ENCODE peak calls at places on chromosomes 13 and 19, in seven cellular contexts. O is fibroblast of lung; Y is transverse colon; I is pancreas; T is thoracic aorta; S is mucosa of descending colon; N is CD8-positive, alpha-beta T cell. P is an unnamed sample.

GRCh38 chr13:112056284-112056727 is 10.6 kb upstream of the SOX1 start:
- DNase-seq in O (no peak), Y (no peak), I (no peak), T (no peak), S (no peak), N (no peak), P (no peak)

GRCh38 chr13:89688908-89689307 is 1658.6 kb upstream of the MIR17HG start:
- DNase-seq in O (peak; percentile 6), Y (no peak), I (no peak), T (no peak), S (no peak), N (no peak), P (peak; percentile 46)

GRCh38 chr13:30026093-30026492 is 175.7 kb upstream of the UBL3 start:
- DNase-seq in O (peak; percentile 91), Y (no peak), I (no peak), T (no peak), S (no peak), N (no peak), P (no peak)

GRCh38 chr19:31351212-31352193 is 2.3 kb upstream of the TSHZ3 start:
- DNase-seq in O (peak; percentile 74), Y (peak; percentile 31), I (peak; percentile 44), T (no peak), S (peak; percentile 50), N (no peak), P (peak; percentile 73)

GRCh38 chr13:112725346-112726017 is 35.6 kb downstream of the ATP11A start:
- DNase-seq in O (peak; percentile 58), Y (no peak), I (no peak), T (no peak), S (no peak), N (no peak), P (peak; percentile 66)

GRCh38 chr13:22499919-22500318 is 680.9 kb upstream of the SGCG start:
- DNase-seq in O (no peak), Y (no peak), I (no peak), T (no peak), S (no peak), N (no peak), P (no peak)

GRCh38 chr13:64414381-64414780 is 2815.8 kb downstream of the PCDH9 start:
- DNase-seq in O (no peak), Y (no peak), I (no peak), T (no peak), S (no peak), N (no peak), P (no peak)

GRCh38 chr13:23570099-23570926 is at the start of gene TNFRSF19:
- DNase-seq in O (peak; percentile 92), Y (no peak), I (no peak), T (no peak), S (no peak), N (no peak), P (no peak)

GRCh38 chr19:50551034-50551712 is 17.1 kb downstream of the LRRC4B start:
- DNase-seq in O (no peak), Y (no peak), I (no peak), T (no peak), S (no peak), N (no peak), P (no peak)

GRCh38 chr19:58409010-58409790 is 751 bp downstream of the ZNF584 start:
- DNase-seq in O (no peak), Y (no peak), I (no peak), T (no peak), S (no peak), N (no peak), P (peak; percentile 73)

GRCh38 chr13:100347941-100348340 is 240.6 kb downstream of the GGACT start:
- DNase-seq in O (peak; percentile 56), Y (no peak), I (no peak), T (no peak), S (no peak), N (no peak), P (no peak)

GRCh38 chr13:25088562-25089221 is 7.2 kb upstream of the PABPC3 start:
- DNase-seq in O (no peak), Y (no peak), I (no peak), T (no peak), S (no peak), N (no peak), P (no peak)

GRCh38 chr13:25911020-25911419 is 140.8 kb downstream of the SHISA2 start:
- DNase-seq in O (no peak), Y (no peak), I (no peak), T (no peak), S (no peak), N (no peak), P (no peak)

GRCh38 chr19:55245236-55245904 is 13.4 kb downstream of the PPP6R1 start:
- DNase-seq in O (no peak), Y (no peak), I (no peak), T (no peak), S (peak; percentile 13), N (no peak), P (no peak)
- H3K36me3 ChIP-seq in O (peaks cover 22% of the 10 kb centered on the region), Y (peaks cover 44% of the 10 kb centered on the region), I (no peaks in the 10 kb centered on the region), T (peaks cover 52% of the 10 kb centered on the region), S (peaks cover 11% of the 10 kb centered on the region), N (peaks cover 63% of the 10 kb centered on the region), P (peaks cover 67% of the 10 kb centered on the region)

GRCh38 chr13:110208116-110208515 is 98.8 kb downstream of the COL4A1 start:
- DNase-seq in O (no peak), Y (no peak), I (no peak), T (no peak), S (no peak), N (no peak), P (no peak)

GRCh38 chr13:110210604-110210985 is 96.4 kb downstream of the COL4A1 start:
- DNase-seq in O (no peak), Y (no peak), I (no peak), T (no peak), S (no peak), N (no peak), P (no peak)

GRCh38 chr13:110211046-110211445 is 95.9 kb downstream of the COL4A1 start:
- DNase-seq in O (no peak), Y (no peak), I (no peak), T (no peak), S (no peak), N (no peak), P (no peak)

GRCh38 chr13:110209950-110210603 is 96.9 kb downstream of the COL4A1 start:
- DNase-seq in O (no peak), Y (no peak), I (no peak), T (no peak), S (no peak), N (no peak), P (no peak)

GRCh38 chr13:110206170-110206569 is 100.8 kb downstream of the COL4A1 start:
- DNase-seq in O (no peak), Y (peak; percentile 45), I (no peak), T (no peak), S (peak; percentile 62), N (no peak), P (no peak)
- H3K36me3 ChIP-seq in O (peaks cover 5% of the 10 kb centered on the region), Y (peaks cover 2% of the 10 kb centered on the region), I (no peaks in the 10 kb centered on the region), T (peaks cover 82% of the 10 kb centered on the region), S (no peaks in the 10 kb centered on the region), N (no peaks in the 10 kb centered on the region), P (peaks cover 68% of the 10 kb centered on the region)

DNA sequence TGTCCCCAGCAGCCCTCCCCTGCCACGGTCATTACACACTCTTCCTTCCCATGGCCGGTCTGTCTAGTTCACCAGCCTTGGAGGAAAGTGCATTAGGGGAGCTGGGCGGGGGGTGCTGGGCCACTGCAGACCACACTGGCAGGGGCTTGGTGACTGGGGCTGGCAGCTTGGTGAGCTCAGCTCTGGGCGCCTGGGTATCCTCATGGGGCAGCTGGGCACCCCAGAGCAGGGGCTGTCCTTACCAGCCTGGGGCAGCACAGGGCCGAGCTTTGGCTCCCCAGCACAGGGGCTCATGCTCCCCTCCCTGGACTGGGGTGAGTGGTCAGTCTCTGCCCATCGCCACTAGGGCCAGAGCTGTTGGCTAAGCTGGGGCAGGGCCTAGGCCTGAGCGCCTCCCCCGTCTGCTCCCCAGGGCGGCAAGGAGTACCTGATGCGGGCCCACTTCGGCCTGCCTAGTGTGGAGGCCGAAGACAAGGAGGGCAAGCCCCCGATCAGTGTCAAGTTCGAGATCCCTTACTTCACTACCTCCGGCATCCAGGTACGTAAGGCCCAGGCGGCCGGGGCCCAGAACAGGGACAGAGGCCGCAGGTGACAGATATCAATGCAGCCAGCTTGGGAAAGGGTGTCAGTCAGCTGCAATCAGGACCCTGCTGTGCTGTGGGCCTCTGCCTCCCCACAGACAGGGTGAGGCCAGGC is 35.5 kb downstream of the AP1M1 start:
- DNase-seq in O (no peak), Y (no peak), I (no peak), T (no peak), S (no peak), N (no peak), P (peak; percentile 52)
- H3K36me3 ChIP-seq in O (peaks cover 40% of the 10 kb centered on the region), Y (peaks cover 11% of the 10 kb centered on the region), I (no peaks in the 10 kb centered on the region), T (peaks cover 71% of the 10 kb centered on the region), S (no peaks in the 10 kb centered on the region), N (peaks cover 41% of the 10 kb centered on the region), P (peaks cover 70% of the 10 kb centered on the region)

GRCh38 chr13:110719036-110719710 is 5.7 kb downstream of the ING1 start:
- DNase-seq in O (no peak), Y (no peak), I (no peak), T (no peak), S (no peak), N (no peak), P (no peak)
- H3K36me3 ChIP-seq in O (peaks cover 6% of the 10 kb centered on the region), Y (peaks cover 3% of the 10 kb centered on the region), I (no peaks in the 10 kb centered on the region), T (peaks cover 6% of the 10 kb centered on the region), S (no peaks in the 10 kb centered on the region), N (peaks cover 6% of the 10 kb centered on the region), P (peaks cover 16% of the 10 kb centered on the region)

GRCh38 chr19:17216058-17216670 is 1.0 kb downstream of the USE1 start:
- DNase-seq in O (no peak), Y (no peak), I (no peak), T (no peak), S (no peak), N (no peak), P (no peak)

GRCh38 chr19:17211547-17212446 is 3.4 kb upstream of the USE1 start:
- DNase-seq in O (no peak), Y (no peak), I (no peak), T (no peak), S (no peak), N (no peak), P (no peak)

GRCh38 chr19:17215125-17215971 is at the start of gene USE1:
- DNase-seq in O (peak; percentile 91), Y (peak; percentile 93), I (peak; percentile 91), T (peak; percentile 72), S (peak; percentile 92), N (peak; percentile 82), P (peak; percentile 95)

GRCh38 chr19:17213334-17213733 is 1.8 kb upstream of the USE1 start:
- DNase-seq in O (no peak), Y (no peak), I (no peak), T (no peak), S (no peak), N (no peak), P (no peak)

GRCh38 chr19:17214531-17215124 is 529 bp upstream of the USE1 start:
- DNase-seq in O (no peak), Y (no peak), I (no peak), T (no peak), S (no peak), N (no peak), P (no peak)
- H3K36me3 ChIP-seq in O (peaks cover 28% of the 10 kb centered on the region), Y (peaks cover 19% of the 10 kb centered on the region), I (no peaks in the 10 kb centered on the region), T (peaks cover 24% of the 10 kb centered on the region), S (no peaks in the 10 kb centered on the region), N (peaks cover 21% of the 10 kb centered on the region), P (peaks cover 50% of the 10 kb centered on the region)

GRCh38 chr19:41926861-41927809 is 1.1 kb downstream of the ERFL start:
- DNase-seq in O (no peak), Y (no peak), I (no peak), T (no peak), S (no peak), N (no peak), P (no peak)
- H3K36me3 ChIP-seq in O (no peaks in the 10 kb centered on the region), Y (no peaks in the 10 kb centered on the region), I (no peaks in the 10 kb centered on the region), T (no peaks in the 10 kb centered on the region), S (no peaks in the 10 kb centered on the region), N (no peaks in the 10 kb centered on the region), P (no peaks in the 10 kb centered on the region)

P was measured in upper lobe of right lung.